ENCODE peak calls at places on chromosomes 7 and 10, in eight cellular contexts. D is psoas muscle; S is BE2C; K is central memory CD4-positive, alpha-beta T cell; T is H7; P is stomach; Z is AG20443; F is posterior vena cava. N is an unnamed sample.

GRCh38 chr7:18663321-18663720 is 167.8 kb downstream of the HDAC9 start:
- DNase-seq in F (no peak), P (no peak), D (no peak), Z (no peak), S (no peak), T (no peak), K (no peak), N (no peak)

GRCh38 chr7:114087674-114088539 is 169.1 kb upstream of the PPP1R3A start:
- DNase-seq in Z (no peak), T (peak), P (no peak), F (no peak), D (no peak), S (no peak), K (no peak), N (no peak)

GRCh38 chr10:111130471-111130870 is 53.6 kb downstream of the ADRA2A start:
- DNase-seq in T (no peak), K (no peak), S (no peak), F (no peak), P (no peak), Z (no peak), D (no peak), N (no peak)

GRCh38 chr10:21700474-21700873 is 166.4 kb downstream of the MLLT10 start:
- DNase-seq in S (no peak), D (no peak), F (no peak), K (no peak), P (no peak), Z (no peak), T (no peak), N (no peak)

GRCh38 chr7:108094933-108095710 is 35.0 kb downstream of the LAMB4 start:
- DNase-seq in K (no peak), F (no peak), S (peak), T (no peak), Z (peak), P (peak), D (no peak), N (no peak)

GRCh38 chr7:16791071-16791470 is 13.7 kb downstream of the AGR2 start:
- DNase-seq in K (no peak), S (no peak), D (no peak), T (no peak), P (no peak), F (no peak), Z (no peak), N (no peak)

GRCh38 chr10:115918812-115919211 is 354.2 kb downstream of the GFRA1 start:
- DNase-seq in K (no peak), F (no peak), S (no peak), D (no peak), T (no peak), Z (no peak), P (no peak), N (no peak)

GRCh38 chr7:139753693-139754111 is 24.1 kb downstream of the HIPK2 start:
- DNase-seq in T (no peak), D (no peak), Z (no peak), F (no peak), S (no peak), K (no peak), P (no peak), N (no peak)

GRCh38 chr10:33252794-33253203 is 81.7 kb downstream of the NRP1 start:
- DNase-seq in S (no peak), D (no peak), Z (peak), K (no peak), P (no peak), F (no peak), T (no peak), N (no peak)